ENCODE peak calls at places on chromosomes 13 and 19, in six cellular contexts. A is fibroblast of the aortic adventitia, L is psoas muscle, N is upper lobe of right lung, K is GM20000, V is esophagus squamous epithelium. R is an unnamed sample.

GRCh38 chr13:68019901-68020300 is 789.8 kb upstream of the PCDH9 start:
- DNase-seq in A (no peak), N (no peak), L (no peak), K (no peak), V (no peak), R (no peak)

GRCh38 chr19:47729799-47730520 is 15.4 kb upstream of the NOP53 start:
- DNase-seq in V (no peak), A (no peak), K (peak), N (peak), L (peak), R (no peak)

GRCh38 chr13:113607056-113607455 is 22.5 kb downstream of the TFDP1 start:
- DNase-seq in K (no peak), L (no peak), N (no peak), A (no peak), V (no peak), R (no peak)

GRCh38 chr19:5264453-5264852 is 76.2 kb downstream of the PTPRS start:
- DNase-seq in N (no peak), A (no peak), K (no peak), L (no peak), V (no peak), R (no peak)

GRCh38 chr19:14090509-14091085 is at the start of gene SAMD1:
- DNase-seq in A (peak), K (peak), N (peak), V (peak), L (peak), R (peak)

GRCh38 chr19:3722443-3723109 is 14.4 kb downstream of the TJP3 start:
- DNase-seq in L (no peak), K (peak), V (no peak), N (no peak), A (no peak), R (no peak)

GRCh38 chr13:60028021-60028420 is 135.7 kb downstream of the DIAPH3 start:
- DNase-seq in L (no peak), K (no peak), V (no peak), N (no peak), A (no peak), R (no peak)

GRCh38 chr13:110304256-110304655 is 2.7 kb downstream of the COL4A1 start:
- DNase-seq in K (no peak), N (no peak), V (no peak), L (no peak), A (peak), R (peak)

GRCh38 chr19:18501832-18502231 is 20.0 kb downstream of the ELL start:
- DNase-seq in V (no peak), K (no peak), N (no peak), A (no peak), L (peak), R (no peak)

GRCh38 chr19:10915511-10916091 is 12.8 kb downstream of the YIPF2 start:
- DNase-seq in L (peak), A (peak), K (no peak), V (no peak), N (no peak), R (peak)

GRCh38 chr13:35826626-35827254 is 304.4 kb downstream of the DCLK1 start:
- DNase-seq in K (no peak), N (no peak), L (no peak), A (no peak), V (no peak), R (no peak)

GRCh38 chr19:57248646-57249045 is 8.2 kb downstream of the ZNF805 start:
- DNase-seq in N (no peak), V (no peak), L (no peak), A (no peak), K (no peak), R (no peak)

GRCh38 chr19:46925548-46925950 is 64.8 kb downstream of the ARHGAP35 start:
- DNase-seq in L (no peak), A (no peak), K (no peak), N (no peak), V (no peak), R (no peak)

GRCh38 chr19:34555447-34555846 is 73.9 kb downstream of the WTIP start:
- DNase-seq in N (no peak), L (no peak), A (peak), V (no peak), K (no peak), R (peak)

GRCh38 chr19:56942749-56943148 is 102.2 kb upstream of the PEG3 start:
- DNase-seq in N (peak), A (no peak), V (no peak), L (peak), K (peak), R (no peak)

GRCh38 chr13:32262165-32262564 is 53.0 kb downstream of the ZAR1L start:
- DNase-seq in L (no peak), N (no peak), A (no peak), V (no peak), K (no peak), R (peak)

GRCh38 chr19:33501957-33502356 is 19.6 kb downstream of the PEPD start:
- DNase-seq in N (no peak), A (no peak), L (no peak), K (no peak), V (no peak), R (no peak)

GRCh38 chr19:51020988-51021651 is 1.6 kb upstream of the KLK10 start:
- DNase-seq in V (no peak), K (peak), N (no peak), L (no peak), A (peak), R (peak)

GRCh38 chr19:12838182-12838890 is at the start of gene MAST1:
- DNase-seq in N (peak), A (no peak), K (peak), L (peak), V (no peak), R (no peak)

GRCh38 chr19:18437481-18438330 is at the start of gene ISYNA1:
- DNase-seq in N (peak), L (peak), A (no peak), K (peak), V (no peak), R (no peak)

GRCh38 chr13:41613984-41614581 is 156.7 kb downstream of the RGCC start:
- DNase-seq in K (no peak), V (no peak), L (peak), N (peak), A (peak), R (peak)

GRCh38 chr13:66312312-66313087 is 917.6 kb downstream of the PCDH9 start:
- DNase-seq in K (no peak), A (peak), N (no peak), V (no peak), L (no peak), R (peak)

GRCh38 chr19:5870986-5871394 is 650 bp upstream of the FUT5 start:
- DNase-seq in K (no peak), A (peak), N (no peak), V (no peak), L (no peak), R (no peak)

GRCh38 chr19:58361900-58362271 is 665 bp downstream of the ZNF497 start:
- DNase-seq in A (no peak), L (peak), V (no peak), K (peak), N (peak), R (no peak)

GRCh38 chr13:74274946-74275345 is 140.7 kb upstream of the KLF12 start:
- DNase-seq in L (no peak), N (no peak), A (no peak), K (no peak), V (no peak), R (no peak)

GRCh38 chr13:74278901-74279300 is 144.7 kb upstream of the KLF12 start:
- DNase-seq in L (no peak), A (no peak), V (no peak), K (no peak), N (no peak), R (no peak)

GRCh38 chr13:74272826-74273225 is 138.6 kb upstream of the KLF12 start:
- DNase-seq in K (no peak), A (no peak), V (no peak), N (no peak), L (no peak), R (no peak)

GRCh38 chr13:74270018-74270417 is 135.8 kb upstream of the KLF12 start:
- DNase-seq in L (no peak), A (no peak), K (no peak), N (no peak), V (no peak), R (peak)

GRCh38 chr13:74273591-74273990 is 139.4 kb upstream of the KLF12 start:
- DNase-seq in K (no peak), V (no peak), N (no peak), A (no peak), L (no peak), R (no peak)
- TF ChIP-seq CTCF in K (no peak), V (no peak), N (no peak), A (no peak), L (no peak), R (no peak)

GRCh38 chr19:16025108-16026101 is 50.9 kb upstream of the TPM4 start:
- DNase-seq in A (peak), K (no peak), N (peak), L (no peak), V (no peak), R (peak)
- TF ChIP-seq CTCF in A (peak), K (no peak), N (peak), L (no peak), V (no peak), R (peak)

DNA sequence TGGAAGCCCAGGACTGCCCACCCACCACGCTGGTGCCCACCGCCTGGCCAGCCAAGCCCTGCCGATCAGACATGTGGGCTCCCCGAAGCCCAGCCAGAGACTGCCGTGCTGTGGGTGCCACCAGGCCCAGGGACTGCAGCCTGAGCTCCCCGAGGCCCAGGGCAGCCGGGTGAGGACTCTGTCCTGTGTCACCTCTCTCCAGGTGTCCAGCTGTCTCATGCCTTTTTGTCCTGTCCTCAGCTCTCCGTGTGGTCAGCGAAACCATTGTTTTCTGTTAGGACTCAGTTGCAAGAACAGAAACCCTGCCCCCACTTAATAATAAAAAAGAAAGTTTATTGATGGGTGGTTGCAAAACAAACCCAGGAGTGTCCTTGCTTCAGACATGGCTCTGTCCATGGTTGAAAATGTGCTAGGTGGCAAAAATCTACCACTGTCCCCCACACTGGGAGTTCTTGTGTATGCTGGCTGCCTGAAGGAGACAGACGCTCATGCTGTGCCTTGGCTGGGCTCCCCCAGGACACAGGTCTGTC is 9.9 kb downstream of the PLEKHF1 start:
- DNase-seq in L (no peak), N (peak), K (no peak), V (no peak), A (no peak), R (no peak)
- TF ChIP-seq CTCF in L (no peak), N (no peak), K (no peak), V (no peak), A (no peak), R (no peak)

GRCh38 chr19:29872224-29872731 is 60.5 kb downstream of the CCNE1 start:
- DNase-seq in V (no peak), L (no peak), A (no peak), K (peak), N (peak), R (no peak)
- TF ChIP-seq CTCF in V (no peak), L (peak), A (no peak), K (no peak), N (no peak), R (peak)

DNA sequence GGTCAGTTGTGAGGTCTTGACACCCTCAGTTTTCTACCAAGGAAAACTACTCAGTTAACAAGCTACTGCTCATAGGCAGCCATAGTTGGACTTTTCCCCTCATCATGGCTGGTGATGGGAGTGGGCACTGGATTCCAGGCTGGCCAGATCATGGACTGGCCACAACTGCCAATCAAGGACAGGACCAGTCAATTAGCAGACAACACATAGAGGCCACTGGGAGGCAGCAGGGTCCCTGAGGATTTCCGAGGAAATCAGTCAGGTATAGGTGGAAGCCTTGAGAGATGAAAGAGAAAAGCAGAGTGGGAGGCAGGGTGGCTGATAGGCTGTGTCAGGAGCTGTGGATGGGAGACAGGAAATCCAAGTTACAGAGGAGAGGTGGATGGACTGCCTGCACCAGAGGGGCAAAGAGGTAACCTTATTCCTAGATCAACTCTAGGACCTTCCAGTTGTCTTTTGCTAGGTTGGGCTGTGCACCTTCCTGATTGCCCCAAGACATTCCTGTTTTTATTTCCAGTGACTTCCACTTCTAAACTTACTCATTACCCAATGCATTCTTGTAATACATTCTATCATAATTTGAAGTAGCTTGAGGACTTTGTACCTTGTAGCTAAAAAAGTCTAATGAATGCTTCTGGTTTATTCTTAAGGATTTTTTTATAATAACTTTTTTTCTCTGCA is 361.8 kb downstream of the KCNRG start:
- DNase-seq in L (no peak), V (no peak), N (no peak), A (no peak), K (no peak), R (no peak)
- TF ChIP-seq CTCF in L (peak), V (no peak), N (peak), A (no peak), K (no peak), R (no peak)

GRCh38 chr13:73000027-73000674 is 58.7 kb upstream of the KLF5 start:
- DNase-seq in V (no peak), K (peak), A (peak), L (no peak), N (no peak), R (peak)

GRCh38 chr13:73001971-73002370 is 56.8 kb upstream of the KLF5 start:
- DNase-seq in A (no peak), L (no peak), K (no peak), V (no peak), N (no peak), R (no peak)

DNA sequence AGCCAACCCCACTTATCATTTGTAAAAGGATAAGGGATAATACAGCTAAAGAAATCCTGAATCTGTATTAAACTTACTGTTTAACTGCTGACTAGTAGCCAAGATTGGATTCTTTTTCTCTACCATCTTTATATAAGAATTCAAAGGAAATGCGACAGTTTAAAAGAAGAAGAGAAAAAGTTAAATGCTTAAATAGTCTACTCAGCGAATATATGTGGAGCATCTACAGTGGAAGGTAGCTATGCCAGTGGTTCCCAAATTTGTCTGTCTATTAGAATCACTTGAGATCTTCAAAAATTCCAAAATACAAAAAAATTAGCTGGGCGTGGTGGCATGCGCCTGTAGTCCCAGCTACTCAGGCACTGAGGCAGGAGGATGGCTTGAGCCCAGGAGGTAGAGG is 60.8 kb upstream of the KLF5 start:
- DNase-seq in K (no peak), A (no peak), L (no peak), N (no peak), V (no peak), R (no peak)
- TF ChIP-seq CTCF in K (no peak), A (no peak), L (no peak), N (no peak), V (no peak), R (no peak)

GRCh38 chr19:9494096-9494495 is 4.3 kb downstream of the ZNF560 start:
- DNase-seq in K (no peak), A (no peak), V (no peak), L (no peak), N (no peak), R (no peak)

GRCh38 chr19:9500796-9501195 is 2.4 kb upstream of the ZNF560 start:
- DNase-seq in V (no peak), N (no peak), A (no peak), K (no peak), L (no peak), R (no peak)

DNA sequence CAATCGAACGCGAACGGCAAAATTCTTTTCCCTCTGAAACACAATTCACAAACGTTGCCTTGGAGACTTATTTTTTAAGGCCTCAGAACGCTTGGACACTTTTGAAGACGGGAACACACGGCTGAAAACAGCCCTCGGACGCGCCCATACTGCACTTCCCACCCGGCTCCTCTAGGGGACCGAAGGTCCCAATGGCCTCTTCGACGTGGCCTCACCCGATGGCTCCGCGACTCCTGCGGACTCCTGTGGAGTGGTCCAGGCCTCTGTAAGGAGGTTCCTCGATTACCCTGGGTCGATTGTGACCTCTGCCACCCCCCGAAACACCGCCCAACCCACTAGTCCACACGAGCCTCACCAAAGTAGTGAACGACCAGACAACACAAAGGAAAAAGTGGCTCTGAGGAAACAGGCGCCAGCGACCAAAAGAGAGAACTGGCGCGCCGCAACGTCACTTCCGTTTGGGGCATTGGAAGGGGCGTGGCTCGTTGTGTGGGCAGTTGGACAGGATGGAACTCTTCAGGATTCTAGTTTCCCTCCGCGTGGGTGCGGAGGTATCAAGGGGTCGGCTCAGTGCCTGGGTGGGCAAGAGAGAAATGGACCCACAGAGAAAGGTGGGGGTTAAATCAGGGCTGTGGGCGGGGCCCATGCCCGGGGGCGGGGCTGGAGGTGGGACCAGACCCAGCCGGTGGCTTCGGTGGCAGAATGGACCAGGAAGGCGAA is at the start of gene ZNF560:
- DNase-seq in V (no peak), K (no peak), A (peak), N (no peak), L (no peak), R (no peak)
- TF ChIP-seq CTCF in V (no peak), K (no peak), A (no peak), N (no peak), L (no peak), R (peak)

DNA sequence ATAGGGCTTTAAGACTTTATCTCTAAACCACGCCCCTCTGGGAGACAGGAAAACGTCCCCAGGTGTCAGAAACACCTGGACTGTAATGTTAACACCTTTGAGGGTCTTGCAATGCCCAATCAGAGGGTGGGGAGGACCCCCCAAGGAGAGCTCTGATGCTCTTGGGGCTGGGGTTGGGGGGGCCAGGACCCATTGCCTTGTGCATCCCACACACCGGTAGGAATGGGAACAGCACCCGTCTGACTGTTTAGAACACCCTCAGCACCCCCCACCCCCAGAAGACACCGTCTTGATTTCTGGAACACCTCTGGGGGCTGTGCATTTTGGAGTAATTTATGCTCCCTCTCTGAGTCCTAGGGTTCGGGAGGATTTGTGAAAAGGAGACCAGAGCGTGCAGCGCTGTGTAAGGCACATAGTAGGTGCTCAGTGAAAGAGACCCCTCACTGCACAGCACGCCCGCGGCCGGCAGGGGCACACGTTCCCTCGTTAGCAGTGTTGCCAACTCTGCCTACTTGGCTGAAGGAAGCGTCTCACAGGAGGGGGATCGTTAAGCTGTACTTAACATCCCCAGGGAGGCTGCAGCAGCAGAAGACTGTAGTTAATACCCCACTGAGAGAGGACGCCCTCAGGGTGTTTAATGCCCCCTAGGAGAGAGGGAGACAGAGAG is 2.8 kb upstream of the ERFL start:
- DNase-seq in N (no peak), L (no peak), A (no peak), V (no peak), K (no peak), R (no peak)
- TF ChIP-seq CTCF in N (peak), L (no peak), A (peak), V (no peak), K (no peak), R (peak)

GRCh38 chr19:7832781-7833180 is 2.8 kb downstream of the EVI5L start:
- DNase-seq in N (no peak), L (no peak), V (no peak), K (no peak), A (peak), R (no peak)

GRCh38 chr19:7830272-7830771 is 304 bp downstream of the EVI5L start:
- DNase-seq in V (no peak), A (no peak), N (peak), K (no peak), L (peak), R (no peak)

GRCh38 chr19:7832009-7832408 is 2.0 kb downstream of the EVI5L start:
- DNase-seq in L (no peak), K (no peak), A (no peak), N (no peak), V (no peak), R (no peak)

GRCh38 chr19:7830823-7831222 is 805 bp downstream of the EVI5L start:
- DNase-seq in K (no peak), L (peak), A (no peak), N (no peak), V (no peak), R (no peak)

GRCh38 chr19:7831452-7831851 is 1.4 kb downstream of the EVI5L start:
- DNase-seq in L (no peak), V (no peak), A (peak), N (no peak), K (peak), R (no peak)
- TF ChIP-seq CTCF in L (no peak), V (peak), A (peak), N (peak), K (peak), R (peak)

GRCh38 chr19:49890349-49891311 is 6.1 kb downstream of the IL4I1 start:
- DNase-seq in L (no peak), N (peak), V (no peak), A (no peak), K (peak), R (no peak)
- TF ChIP-seq CTCF in L (no peak), N (peak), V (no peak), A (no peak), K (no peak), R (peak)

R was measured in HFFc6.